ENCODE peak calls at places on chromosomes 2 and 18, in seven cellular contexts. B, N, Z, K, C, V and O are unnamed samples. For H3K36me3 and H3K27me3, the result is how much of the 10 kb centered on the place peaks cover.

GRCh38 chr2:200593905-200594304 is 8.1 kb downstream of the AOX1 start:
- DNase-seq in Z (no peak), C (no peak), B (no peak), K (no peak), N (no peak), V (no peak), O (no peak)

GRCh38 chr18:75923169-75923568 is 495.7 kb upstream of the SMIM21 start:
- DNase-seq in V (peak), N (peak), K (no peak), C (no peak), Z (peak), B (no peak), O (no peak)

GRCh38 chr2:64192080-64192479 is 47.9 kb upstream of the PELI1 start:
- DNase-seq in N (no peak), V (no peak), C (no peak), B (no peak), Z (no peak), K (no peak), O (no peak)

GRCh38 chr18:58570360-58571064 is 58.4 kb downstream of the ALPK2 start:
- DNase-seq in V (no peak), Z (no peak), B (no peak), N (no peak), C (no peak), K (no peak), O (no peak)

GRCh38 chr2:118994172-118994700 is 52.2 kb downstream of the MARCO start:
- DNase-seq in N (no peak), Z (no peak), B (no peak), V (no peak), C (no peak), K (no peak), O (no peak)

GRCh38 chr2:212777020-212777491 is 238.5 kb upstream of the ERBB4 start:
- DNase-seq in Z (peak), B (peak), V (no peak), C (no peak), N (no peak), K (peak), O (no peak)

GRCh38 chr2:15142069-15142689 is 419.0 kb downstream of the NBAS start:
- DNase-seq in C (no peak), Z (peak), B (peak), N (no peak), K (no peak), V (no peak), O (no peak)

GRCh38 chr2:85799215-85799956 is 45.6 kb downstream of the ATOH8 start:
- DNase-seq in N (peak), B (no peak), Z (no peak), K (no peak), C (no peak), V (no peak), O (peak)

GRCh38 chr2:65691816-65692215 is 259.4 kb upstream of the SPRED2 start:
- DNase-seq in V (no peak), K (no peak), C (no peak), Z (no peak), N (no peak), B (no peak), O (no peak)

GRCh38 chr2:181985632-181986205 is at the start of gene PPP1R1C:
- DNase-seq in N (no peak), C (no peak), Z (no peak), V (no peak), K (no peak), B (no peak), O (no peak)

GRCh38 chr2:181984814-181985631 is 630 bp upstream of the PPP1R1C start:
- DNase-seq in K (no peak), B (no peak), V (no peak), C (no peak), N (no peak), Z (no peak), O (no peak)

GRCh38 chr2:181988154-181988924 is 2.7 kb downstream of the PPP1R1C start:
- DNase-seq in V (no peak), K (no peak), C (no peak), Z (peak), B (no peak), N (no peak), O (no peak)

GRCh38 chr2:181989099-181989498 is 3.4 kb downstream of the PPP1R1C start:
- DNase-seq in N (no peak), B (no peak), V (no peak), C (no peak), Z (no peak), K (no peak), O (no peak)

DNA sequence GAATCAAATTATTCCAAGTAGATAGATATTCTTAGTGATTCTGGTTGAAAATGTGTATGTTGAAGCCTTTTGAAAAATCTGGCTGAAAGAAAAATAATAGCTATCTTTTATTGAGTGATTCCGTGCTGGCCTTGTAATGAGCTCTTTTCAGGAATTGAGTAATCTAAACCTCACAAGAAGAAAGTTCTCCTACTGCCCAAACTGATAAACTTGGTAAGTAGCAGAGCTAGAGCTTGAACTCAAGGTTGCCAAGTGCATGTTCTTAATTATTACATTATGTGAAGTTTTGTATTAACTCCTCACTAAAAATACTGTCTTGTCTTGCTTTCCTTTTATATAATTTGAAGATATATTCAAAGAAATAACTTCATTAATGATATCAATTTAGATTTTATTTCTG is 1.6 kb upstream of the PPP1R1C start:
- DNase-seq in K (no peak), Z (no peak), V (no peak), B (no peak), C (no peak), N (no peak), O (no peak)
- H3K4me3 ChIP-seq in K (no peak), Z (no peak), V (no peak), B (no peak), C (no peak), N (no peak), O (no peak)

GRCh38 chr2:239078128-239078924 is 230.4 kb downstream of the TWIST2 start:
- DNase-seq in K (peak), B (no peak), C (no peak), N (no peak), Z (no peak), V (peak), O (no peak)
- H3K36me3 ChIP-seq in K (under half), B (under half), C (under half), N (half or more), Z (under half), V (under half), O (under half)

DNA sequence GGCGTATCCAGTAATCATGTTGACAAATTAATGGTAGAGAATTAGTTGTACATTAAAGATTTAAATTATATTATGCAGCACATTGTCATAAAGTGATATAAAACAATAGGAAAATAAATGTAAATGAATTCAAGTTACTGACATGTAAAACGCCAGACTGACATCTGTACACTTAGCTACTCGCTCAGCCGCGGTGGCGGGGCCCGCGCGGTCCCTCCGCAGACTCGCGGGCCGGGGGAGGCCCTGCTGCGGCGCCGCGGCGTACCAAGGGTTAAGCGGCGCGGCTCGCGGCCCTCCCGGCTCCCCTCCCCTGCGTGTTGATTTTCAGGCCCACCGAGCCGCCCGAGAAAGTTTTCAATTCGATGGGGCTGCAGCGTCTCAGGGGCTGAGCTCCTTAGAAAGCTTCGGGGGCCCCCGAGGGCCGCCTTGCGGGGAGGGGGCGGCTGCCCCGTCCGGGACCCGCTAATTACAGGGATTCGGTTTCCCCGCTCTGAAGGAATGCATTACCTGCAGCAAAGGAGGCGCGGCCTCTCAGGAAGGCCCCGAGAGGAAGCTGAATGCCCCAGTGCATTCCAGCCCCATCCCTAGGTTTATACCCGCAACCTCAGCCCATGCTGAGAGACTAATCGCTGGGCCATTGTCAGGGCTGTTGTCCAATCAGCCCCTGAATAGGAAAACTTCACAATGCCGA is 138.9 kb upstream of the SIX3 start:
- DNase-seq in N (no peak), V (no peak), K (no peak), C (peak), B (no peak), Z (no peak), O (no peak)
- H3K27me3 ChIP-seq in N (half or more), V (under half), K (under half), C (half or more), B (under half), Z (half or more), O (half or more)

GRCh38 chr2:78992451-78992806 is 33.1 kb upstream of the REG3G start:
- DNase-seq in N (no peak), V (no peak), K (peak), C (peak), Z (no peak), B (no peak), O (no peak)
- H3K4me3 ChIP-seq in N (no peak), V (peak), K (no peak), C (no peak), Z (no peak), B (no peak), O (no peak)

GRCh38 chr2:3465844-3466481 is 53.4 kb downstream of the ADI1 start:
- DNase-seq in B (no peak), N (no peak), V (no peak), Z (peak), C (peak), K (no peak), O (peak)

GRCh38 chr2:3463156-3463835 is 56.0 kb downstream of the ADI1 start:
- DNase-seq in Z (no peak), N (no peak), K (no peak), V (peak), C (peak), B (no peak), O (no peak)

GRCh38 chr2:3465328-3465727 is 54.0 kb downstream of the ADI1 start:
- DNase-seq in B (no peak), N (no peak), K (no peak), C (no peak), V (no peak), Z (peak), O (no peak)

GRCh38 chr2:3463914-3464313 is 55.4 kb downstream of the ADI1 start:
- DNase-seq in B (no peak), K (no peak), Z (no peak), N (no peak), C (peak), V (peak), O (no peak)

DNA sequence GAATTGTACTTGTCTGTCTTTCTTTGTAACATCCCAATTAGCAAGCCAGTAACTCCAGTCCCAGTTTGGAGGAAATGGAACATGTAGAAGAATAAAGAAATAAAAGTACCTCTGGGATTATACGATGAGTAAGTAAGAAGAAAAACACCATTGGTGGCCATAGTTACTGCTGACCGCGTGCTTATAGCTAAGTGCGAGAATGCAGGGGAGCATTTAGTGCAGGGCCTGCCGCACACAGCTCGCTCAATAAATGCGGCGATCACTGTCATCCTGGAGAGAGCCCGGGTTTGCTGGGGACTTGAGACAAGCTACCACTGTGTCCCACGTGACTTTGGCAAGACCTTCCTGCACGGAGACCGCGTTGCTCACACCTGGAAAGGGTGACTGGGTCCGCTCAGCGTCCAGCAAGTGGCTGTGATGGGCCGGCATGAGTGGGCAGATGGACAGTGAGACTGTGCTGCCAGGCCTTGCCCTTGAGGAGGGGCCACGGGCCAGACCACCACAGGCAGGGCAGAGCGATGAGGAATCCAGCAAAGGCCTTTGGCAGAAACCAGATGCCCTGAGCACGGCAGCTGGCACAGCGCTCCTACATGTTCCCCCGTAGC is 54.8 kb downstream of the ADI1 start:
- DNase-seq in V (no peak), B (no peak), K (no peak), C (peak), Z (no peak), N (no peak), O (no peak)
- H3K36me3 ChIP-seq in V (under half), B (under half), K (half or more), C (under half), Z (under half), N (half or more), O (under half)

DNA sequence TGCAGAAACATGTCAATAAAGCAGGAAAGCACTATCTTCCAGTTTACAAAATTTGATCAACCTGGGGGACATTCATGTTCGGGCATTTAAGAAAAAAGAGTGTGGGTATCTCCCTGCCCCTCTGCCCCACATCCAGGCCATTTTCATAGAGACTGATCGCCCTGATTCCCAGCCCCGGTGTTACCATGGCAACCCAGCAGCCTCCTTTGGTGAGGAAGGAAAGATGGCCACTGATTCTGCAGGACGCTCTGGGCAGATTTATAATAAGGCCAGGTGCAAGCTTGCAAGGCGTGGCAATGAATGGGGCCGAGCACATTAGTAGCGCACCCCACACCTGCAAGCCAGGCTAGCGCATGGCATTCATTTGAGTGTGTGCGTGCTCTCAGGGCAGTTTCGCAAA is 36.8 kb upstream of the ARL4C start:
- DNase-seq in B (no peak), K (peak), C (no peak), Z (no peak), V (no peak), N (no peak), O (no peak)
- H3K27me3 ChIP-seq in B (under half), K (under half), C (under half), Z (under half), V (under half), N (under half), O (under half)

GRCh38 chr2:235333076-235333475 is 160.8 kb upstream of the AGAP1 start:
- DNase-seq in Z (no peak), V (no peak), B (no peak), C (no peak), K (no peak), N (no peak), O (no peak)

GRCh38 chr2:235328991-235329390 is 164.9 kb upstream of the AGAP1 start:
- DNase-seq in K (no peak), Z (no peak), B (no peak), C (no peak), V (no peak), N (no peak), O (no peak)

GRCh38 chr2:235332240-235332890 is 161.5 kb upstream of the AGAP1 start:
- DNase-seq in K (no peak), B (no peak), Z (no peak), V (no peak), C (no peak), N (no peak), O (no peak)

GRCh38 chr2:235334179-235334578 is 159.7 kb upstream of the AGAP1 start:
- DNase-seq in V (no peak), N (no peak), K (no peak), Z (no peak), C (no peak), B (no peak), O (no peak)

DNA sequence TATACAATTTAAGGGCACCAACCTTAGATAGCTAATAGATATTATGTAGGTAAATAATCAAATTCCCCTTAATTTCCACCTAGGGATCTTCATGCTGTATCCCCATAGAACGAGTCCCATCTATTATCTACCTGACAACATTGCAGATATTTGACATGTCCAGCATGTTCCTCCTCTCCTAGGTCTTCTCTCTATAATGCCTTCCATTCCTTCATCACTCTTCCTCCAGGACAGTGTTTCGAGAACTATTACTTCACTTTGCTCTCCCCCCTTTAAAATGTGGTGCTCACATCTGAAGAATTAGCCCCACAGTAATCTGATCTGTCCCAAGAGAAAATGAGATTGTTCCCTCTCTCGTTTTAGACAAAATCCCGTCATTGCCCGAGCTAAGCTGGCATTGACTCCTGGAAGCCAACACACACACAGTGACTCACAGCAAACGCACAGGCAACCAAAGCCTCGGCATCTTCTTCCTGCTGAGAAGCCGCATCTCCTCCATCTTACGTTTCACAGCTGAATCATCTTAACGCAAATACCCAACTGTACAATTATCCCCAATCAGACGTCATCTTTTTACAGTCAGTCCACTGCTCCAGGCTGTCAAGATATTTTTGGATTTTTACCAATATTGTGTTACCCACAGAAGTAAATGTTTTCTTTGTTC is 162.9 kb upstream of the AGAP1 start:
- DNase-seq in K (no peak), N (no peak), V (no peak), C (no peak), B (no peak), Z (peak), O (no peak)
- H3K4me3 ChIP-seq in K (no peak), N (no peak), V (no peak), C (no peak), B (no peak), Z (no peak), O (no peak)

GRCh38 chr2:231807020-231807419 is 20.8 kb downstream of the COPS7B start:
- DNase-seq in K (no peak), B (no peak), V (no peak), N (no peak), Z (no peak), C (no peak), O (no peak)
- H3K36me3 ChIP-seq in K (half or more), B (under half), V (under half), N (half or more), Z (under half), C (under half), O (under half)